ENCODE peak calls at places on chromosomes 3 and 15, in five cellular contexts. O is K562, Z is HepG2, J is SK-N-SH, M is HCT116. V is an unnamed sample.

GRCh38 chr3:16366581-16366980 is 101.6 kb downstream of the OXNAD1 start:
- DNase-seq in O (no peak), Z (no peak), J (no peak), M (no peak), V (no peak)

GRCh38 chr3:152051501-152052404 is 178.3 kb downstream of the SUCNR1 start:
- DNase-seq in O (peak), Z (peak), J (no peak), M (no peak), V (peak)

GRCh38 chr3:40911928-40912327 is 287.4 kb upstream of the CTNNB1 start:
- DNase-seq in O (no peak), Z (peak), J (no peak), M (no peak), V (no peak)

GRCh38 chr3:16905704-16906103 is 20.9 kb downstream of the PLCL2 start:
- DNase-seq in O (no peak), Z (no peak), J (no peak), M (no peak), V (no peak)

GRCh38 chr15:65307978-65308377 is 3.5 kb downstream of the RNU5B-1 start:
- DNase-seq in O (no peak), Z (no peak), J (no peak), M (no peak), V (no peak)

GRCh38 chr3:151960956-151961580 is 87.6 kb downstream of the SUCNR1 start:
- DNase-seq in O (no peak), Z (no peak), J (no peak), M (no peak), V (no peak)

GRCh38 chr3:41241800-41242571 is 42.7 kb downstream of the CTNNB1 start:
- DNase-seq in O (no peak), Z (no peak), J (no peak), M (no peak), V (no peak)

GRCh38 chr3:98705694-98706093 is 57.4 kb upstream of the ST3GAL6 start:
- DNase-seq in O (no peak), Z (no peak), J (no peak), M (no peak), V (no peak)

GRCh38 chr3:187927565-187927964 is 182.3 kb upstream of the BCL6 start:
- DNase-seq in O (no peak), Z (no peak), J (no peak), M (no peak), V (no peak)

GRCh38 chr3:19274576-19274975 is 126.3 kb downstream of the KCNH8 start:
- DNase-seq in O (no peak), Z (no peak), J (no peak), M (no peak), V (no peak)

GRCh38 chr3:153130312-153130977 is 31.6 kb upstream of the RAP2B start:
- DNase-seq in O (no peak), Z (no peak), J (no peak), M (peak), V (no peak)

GRCh38 chr15:30859091-30859874 is 44.4 kb upstream of the FAN1 start:
- DNase-seq in O (peak), Z (peak), J (peak), M (peak), V (peak)

GRCh38 chr3:122476532-122476931 is 38.2 kb downstream of the KPNA1 start:
- DNase-seq in O (no peak), Z (no peak), J (no peak), M (no peak), V (no peak)

GRCh38 chr3:141796436-141797166 is 33.4 kb downstream of the GRK7 start:
- DNase-seq in O (no peak), Z (no peak), J (no peak), M (no peak), V (no peak)

GRCh38 chr3:126934149-126934548 is 48.8 kb upstream of the PLXNA1 start:
- DNase-seq in O (no peak), Z (no peak), J (peak), M (no peak), V (no peak)

GRCh38 chr15:70060214-70061085 is 37.3 kb downstream of the TLE3 start:
- DNase-seq in O (no peak), Z (no peak), J (no peak), M (no peak), V (no peak)

GRCh38 chr15:40957581-40958051 is 4.3 kb downstream of the CHAC1 start:
- DNase-seq in O (no peak), Z (no peak), J (peak), M (no peak), V (no peak)

GRCh38 chr3:53842436-53843194 is 3.6 kb downstream of the CHDH start:
- DNase-seq in O (no peak), Z (peak), J (no peak), M (peak), V (peak)

GRCh38 chr3:4977001-4977888 is 2.0 kb upstream of the BHLHE40 start:
- DNase-seq in O (peak), Z (peak), J (peak), M (no peak), V (no peak)

GRCh38 chr3:111081008-111081545 is 9.5 kb downstream of the NECTIN3 start:
- DNase-seq in O (no peak), Z (no peak), J (no peak), M (no peak), V (no peak)

GRCh38 chr3:70531838-70532489 is 219.5 kb upstream of the MDFIC2 start:
- DNase-seq in O (no peak), Z (no peak), J (no peak), M (no peak), V (no peak)

GRCh38 chr15:74432968-74433591 is 678 bp downstream of the SEMA7A start:
- DNase-seq in O (no peak), Z (no peak), J (peak), M (no peak), V (no peak)

GRCh38 chr3:143294183-143294582 is 174.6 kb downstream of the CHST2 start:
- DNase-seq in O (no peak), Z (no peak), J (no peak), M (no peak), V (no peak)

GRCh38 chr3:122030381-122031122 is 8.5 kb upstream of the ILDR1 start:
- DNase-seq in O (no peak), Z (no peak), J (no peak), M (no peak), V (no peak)

GRCh38 chr3:13338996-13339395 is 81.1 kb downstream of the NUP210 start:
- DNase-seq in O (no peak), Z (no peak), J (no peak), M (no peak), V (no peak)

GRCh38 chr15:40539030-40539429 is 25.8 kb downstream of the CCDC32 start:
- DNase-seq in O (no peak), Z (no peak), J (peak), M (no peak), V (no peak)

GRCh38 chr3:192303235-192303634 is 424.1 kb downstream of the FGF12 start:
- DNase-seq in O (no peak), Z (no peak), J (no peak), M (no peak), V (no peak)

GRCh38 chr3:98772022-98772421 is 8.9 kb downstream of the ST3GAL6 start:
- DNase-seq in O (no peak), Z (no peak), J (no peak), M (no peak), V (no peak)

GRCh38 chr3:55897573-55898224 is 410.6 kb upstream of the WNT5A start:
- DNase-seq in O (no peak), Z (no peak), J (peak), M (no peak), V (no peak)

GRCh38 chr3:107943860-107944543 is 146.8 kb downstream of the CD47 start:
- DNase-seq in O (no peak), Z (no peak), J (no peak), M (no peak), V (no peak)

GRCh38 chr3:173403376-173403775 is 5.8 kb downstream of the NLGN1 start:
- DNase-seq in O (no peak), Z (no peak), J (no peak), M (no peak), V (no peak)

GRCh38 chr3:3906171-3906570 is 106.9 kb downstream of the LRRN1 start:
- DNase-seq in O (no peak), Z (no peak), J (no peak), M (no peak), V (no peak)

GRCh38 chr15:83436513-83437158 is 10.5 kb upstream of the SH3GL3 start:
- DNase-seq in O (peak), Z (peak), J (peak), M (peak), V (peak)

GRCh38 chr15:66196565-66196964 is 57.0 kb downstream of the MEGF11 start:
- DNase-seq in O (no peak), Z (no peak), J (no peak), M (peak), V (no peak)

GRCh38 chr3:13111173-13111873 is 38.1 kb upstream of the IQSEC1 start:
- DNase-seq in O (no peak), Z (no peak), J (no peak), M (no peak), V (peak)

GRCh38 chr15:62067448-62068044 is 769 bp downstream of the C2CD4A start:
- DNase-seq in O (no peak), Z (no peak), J (peak), M (no peak), V (peak)

GRCh38 chr15:64134322-64134829 is 17.2 kb upstream of the SNX22 start:
- DNase-seq in O (no peak), Z (no peak), J (no peak), M (no peak), V (peak)

GRCh38 chr15:64133619-64134018 is 17.9 kb upstream of the SNX22 start:
- DNase-seq in O (no peak), Z (no peak), J (no peak), M (no peak), V (no peak)

GRCh38 chr15:64141798-64142512 is 9.6 kb upstream of the SNX22 start:
- DNase-seq in O (no peak), Z (no peak), J (no peak), M (no peak), V (no peak)

GRCh38 chr15:64138542-64138941 is 13.0 kb upstream of the SNX22 start:
- DNase-seq in O (no peak), Z (no peak), J (no peak), M (no peak), V (no peak)

GRCh38 chr15:64137226-64137833 is 14.2 kb upstream of the SNX22 start:
- DNase-seq in O (no peak), Z (no peak), J (no peak), M (no peak), V (no peak)
- TF ChIP-seq JUND in O (no peak), Z (no peak), J (no peak), M (no peak), V (no peak)

GRCh38 chr3:61158676-61159075 is 92.6 kb downstream of the FHIT start:
- DNase-seq in O (no peak), Z (no peak), J (no peak), M (no peak), V (no peak)

GRCh38 chr3:61155701-61156292 is 95.5 kb downstream of the FHIT start:
- DNase-seq in O (no peak), Z (no peak), J (no peak), M (no peak), V (no peak)

GRCh38 chr3:61157414-61157813 is 93.8 kb downstream of the FHIT start:
- DNase-seq in O (no peak), Z (no peak), J (no peak), M (no peak), V (no peak)

GRCh38 chr3:61154788-61155187 is 96.5 kb downstream of the FHIT start:
- DNase-seq in O (no peak), Z (no peak), J (no peak), M (no peak), V (no peak)

GRCh38 chr3:61158152-61158551 is 93.1 kb downstream of the FHIT start:
- DNase-seq in O (no peak), Z (no peak), J (no peak), M (no peak), V (no peak)
- TF ChIP-seq JUND in O (no peak), Z (no peak), J (no peak), M (no peak), V (no peak)

GRCh38 chr3:196875258-196875657 is 7.5 kb downstream of the SENP5 start:
- DNase-seq in O (no peak), Z (no peak), J (no peak), M (no peak), V (no peak)

GRCh38 chr3:196867507-196868296 is at the start of gene SENP5:
- DNase-seq in O (peak), Z (peak), J (peak), M (peak), V (peak)

GRCh38 chr3:196868297-196868661 is 559 bp downstream of the SENP5 start:
- DNase-seq in O (peak), Z (peak), J (peak), M (no peak), V (no peak)

GRCh38 chr3:196867155-196867506 is 589 bp upstream of the SENP5 start:
- DNase-seq in O (no peak), Z (no peak), J (no peak), M (no peak), V (no peak)

GRCh38 chr3:196872316-196872715 is 4.6 kb downstream of the SENP5 start:
- DNase-seq in O (no peak), Z (no peak), J (no peak), M (no peak), V (no peak)
- TF ChIP-seq JUND in O (no peak), Z (no peak), J (no peak), M (no peak), V (no peak)

GRCh38 chr3:184759666-184760200 is 47.9 kb upstream of the MAGEF1 start:
- DNase-seq in O (no peak), Z (no peak), J (no peak), M (no peak), V (no peak)

GRCh38 chr3:184761120-184761841 is 49.4 kb upstream of the MAGEF1 start:
- DNase-seq in O (no peak), Z (no peak), J (no peak), M (no peak), V (no peak)

GRCh38 chr3:184758056-184758455 is 46.2 kb upstream of the MAGEF1 start:
- DNase-seq in O (no peak), Z (no peak), J (no peak), M (no peak), V (no peak)

GRCh38 chr3:184761976-184762375 is 50.0 kb upstream of the VPS8 start:
- DNase-seq in O (no peak), Z (no peak), J (no peak), M (no peak), V (no peak)

GRCh38 chr3:184760337-184761119 is 48.7 kb upstream of the MAGEF1 start:
- DNase-seq in O (no peak), Z (no peak), J (no peak), M (no peak), V (no peak)
- TF ChIP-seq JUND in O (no peak), Z (no peak), J (no peak), M (no peak), V (no peak)

GRCh38 chr15:44289352-44289790 is 852 bp downstream of the GOLM2 start:
- DNase-seq in O (no peak), Z (no peak), J (no peak), M (no peak), V (no peak)

GRCh38 chr15:44286814-44287555 is 1.5 kb upstream of the GOLM2 start:
- DNase-seq in O (no peak), Z (no peak), J (no peak), M (no peak), V (no peak)
- TF ChIP-seq JUND in O (no peak), Z (no peak), J (no peak), M (no peak), V (no peak)

GRCh38 chr3:193773266-193774183 is 180.5 kb downstream of the OPA1 start:
- DNase-seq in O (no peak), Z (no peak), J (no peak), M (no peak), V (no peak)
- TF ChIP-seq JUND in O (no peak), Z (no peak), J (no peak), M (no peak), V (no peak)

GRCh38 chr3:42763023-42763422 is 10.0 kb downstream of the CCDC13 start:
- DNase-seq in O (no peak), Z (no peak), J (no peak), M (no peak), V (peak)
- TF ChIP-seq JUND in O (no peak), Z (no peak), J (no peak), M (no peak), V (no peak)

GRCh38 chr3:10553586-10554235 is 48.3 kb upstream of the ATP2B2 start:
- DNase-seq in O (peak), Z (no peak), J (no peak), M (no peak), V (no peak)
- TF ChIP-seq JUND in O (no peak), Z (no peak), J (no peak), M (no peak), V (no peak)

V was measured in T47D.